ENCODE peak calls at places on chromosomes 5 and 9, in seven cellular contexts. One of them, this sample, is unnamed.

GRCh38 chr5:153617190-153617589 is 126.7 kb downstream of the GRIA1 start:
- DNase-seq in H9: no peak
- DNase-seq in mesendoderm: no peak
- DNase-seq in trophoblast cell: no peak
- DNase-seq in mesenchymal stem cell: peak
- DNase-seq in H1: no peak
- DNase-seq in IMR-90: peak
- DNase-seq in this sample: no peak

GRCh38 chr5:38738898-38739743 is 106.7 kb upstream of the OSMR start:
- DNase-seq in trophoblast cell: no peak
- DNase-seq in H1: no peak
- DNase-seq in mesendoderm: no peak
- DNase-seq in mesenchymal stem cell: no peak
- DNase-seq in IMR-90: no peak
- DNase-seq in H9: no peak
- DNase-seq in this sample: no peak

GRCh38 chr9:23434654-23435053 is 391.4 kb downstream of the ELAVL2 start:
- DNase-seq in H1: no peak
- DNase-seq in trophoblast cell: no peak
- DNase-seq in mesendoderm: no peak
- DNase-seq in H9: no peak
- DNase-seq in mesenchymal stem cell: no peak
- DNase-seq in IMR-90: no peak
- DNase-seq in this sample: no peak

GRCh38 chr5:18281947-18282557 is 647.8 kb downstream of the TAF11L14 start:
- DNase-seq in mesendoderm: peak
- DNase-seq in trophoblast cell: no peak
- DNase-seq in H1: no peak
- DNase-seq in H9: no peak
- DNase-seq in mesenchymal stem cell: peak
- DNase-seq in IMR-90: peak
- DNase-seq in this sample: peak

GRCh38 chr5:127019928-127020327 is 10.4 kb downstream of the MARCHF3 start:
- DNase-seq in H1: no peak
- DNase-seq in H9: no peak
- DNase-seq in IMR-90: no peak
- DNase-seq in mesenchymal stem cell: no peak
- DNase-seq in trophoblast cell: no peak
- DNase-seq in mesendoderm: no peak
- DNase-seq in this sample: no peak

GRCh38 chr5:52342361-52342760 is 445.4 kb upstream of the ITGA1 start:
- DNase-seq in H1: no peak
- DNase-seq in mesendoderm: no peak
- DNase-seq in mesenchymal stem cell: no peak
- DNase-seq in trophoblast cell: no peak
- DNase-seq in IMR-90: no peak
- DNase-seq in H9: no peak
- DNase-seq in this sample: no peak

GRCh38 chr5:73120222-73121108 is at the start of gene TMEM171:
- DNase-seq in mesenchymal stem cell: peak
- DNase-seq in mesendoderm: peak
- DNase-seq in H9: peak
- DNase-seq in trophoblast cell: peak
- DNase-seq in H1: no peak
- DNase-seq in IMR-90: peak
- DNase-seq in this sample: peak

GRCh38 chr5:150637245-150638052 is 3.0 kb upstream of the SYNPO start:
- DNase-seq in mesendoderm: peak
- DNase-seq in trophoblast cell: peak
- DNase-seq in H1: no peak
- DNase-seq in H9: no peak
- DNase-seq in mesenchymal stem cell: peak
- DNase-seq in IMR-90: peak
- DNase-seq in this sample: no peak

GRCh38 chr5:176425791-176426190 is 9.5 kb upstream of the CLTB start:
- DNase-seq in mesendoderm: no peak
- DNase-seq in H1: no peak
- DNase-seq in mesenchymal stem cell: no peak
- DNase-seq in H9: no peak
- DNase-seq in trophoblast cell: no peak
- DNase-seq in IMR-90: no peak
- DNase-seq in this sample: no peak

GRCh38 chr9:69295872-69296562 is 29.0 kb upstream of the ENTREP1 start:
- DNase-seq in IMR-90: peak
- DNase-seq in mesendoderm: no peak
- DNase-seq in trophoblast cell: no peak
- DNase-seq in H9: no peak
- DNase-seq in H1: no peak
- DNase-seq in mesenchymal stem cell: peak
- DNase-seq in this sample: no peak

GRCh38 chr9:90847971-90848370 is 46.4 kb downstream of the SYK start:
- DNase-seq in trophoblast cell: no peak
- DNase-seq in H9: no peak
- DNase-seq in IMR-90: no peak
- DNase-seq in mesenchymal stem cell: no peak
- DNase-seq in mesendoderm: no peak
- DNase-seq in H1: no peak
- DNase-seq in this sample: no peak

GRCh38 chr5:14186132-14186830 is 43.1 kb downstream of the TRIO start:
- DNase-seq in trophoblast cell: no peak
- DNase-seq in mesenchymal stem cell: peak
- DNase-seq in IMR-90: peak
- DNase-seq in H1: no peak
- DNase-seq in mesendoderm: no peak
- DNase-seq in H9: no peak
- DNase-seq in this sample: no peak

GRCh38 chr5:149310947-149311675 is 34.2 kb upstream of the GRPEL2 start:
- DNase-seq in H9: peak
- DNase-seq in IMR-90: peak
- DNase-seq in mesendoderm: peak
- DNase-seq in H1: no peak
- DNase-seq in trophoblast cell: no peak
- DNase-seq in mesenchymal stem cell: peak
- DNase-seq in this sample: no peak

GRCh38 chr9:137192859-137193258 is 4.4 kb downstream of the SSNA1 start:
- DNase-seq in trophoblast cell: no peak
- DNase-seq in IMR-90: no peak
- DNase-seq in mesenchymal stem cell: no peak
- DNase-seq in H1: no peak
- DNase-seq in mesendoderm: no peak
- DNase-seq in H9: no peak
- DNase-seq in this sample: no peak

GRCh38 chr9:137194909-137195308 is 5.6 kb downstream of the TPRN start:
- DNase-seq in H9: no peak
- DNase-seq in IMR-90: no peak
- DNase-seq in mesendoderm: no peak
- DNase-seq in trophoblast cell: no peak
- DNase-seq in mesenchymal stem cell: no peak
- DNase-seq in H1: no peak
- DNase-seq in this sample: no peak

GRCh38 chr9:137194388-137194787 is 5.9 kb downstream of the SSNA1 start:
- DNase-seq in IMR-90: no peak
- DNase-seq in H1: no peak
- DNase-seq in mesenchymal stem cell: no peak
- DNase-seq in mesendoderm: no peak
- DNase-seq in H9: no peak
- DNase-seq in trophoblast cell: no peak
- DNase-seq in this sample: no peak

GRCh38 chr9:137192448-137192780 is 3.9 kb downstream of the SSNA1 start:
- DNase-seq in mesendoderm: no peak
- DNase-seq in IMR-90: no peak
- DNase-seq in H9: no peak
- DNase-seq in mesenchymal stem cell: no peak
- DNase-seq in H1: no peak
- DNase-seq in trophoblast cell: no peak
- DNase-seq in this sample: no peak

DNA sequence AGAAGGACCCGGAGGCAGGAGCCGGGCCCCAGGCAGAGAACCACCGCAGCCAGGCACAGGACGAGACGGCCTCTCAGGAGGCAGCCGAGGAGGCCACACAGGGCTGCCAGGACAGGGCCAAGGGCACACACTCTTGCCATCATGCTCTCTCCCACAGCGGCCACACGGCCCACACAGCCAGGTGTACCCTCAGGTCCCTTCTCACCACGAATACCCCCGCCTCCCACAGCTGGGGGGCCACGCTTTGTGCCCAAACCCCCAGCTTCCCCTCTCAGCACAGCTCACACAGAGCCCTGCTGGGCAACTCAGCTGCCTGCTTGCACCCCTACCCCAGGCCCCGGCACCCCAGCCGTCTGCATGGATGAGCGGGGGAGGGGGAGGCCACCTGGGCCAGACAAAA is 5.3 kb downstream of the SSNA1 start:
- DNase-seq in IMR-90: no peak
- DNase-seq in trophoblast cell: no peak
- DNase-seq in mesendoderm: no peak
- DNase-seq in H9: no peak
- DNase-seq in mesenchymal stem cell: no peak
- DNase-seq in H1: no peak
- DNase-seq in this sample: no peak
- H3K4ac ChIP-seq in IMR-90: no peak
- H3K4ac ChIP-seq in trophoblast cell: no peak
- H3K4ac ChIP-seq in mesendoderm: no peak
- H3K4ac ChIP-seq in H9: no peak
- H3K4ac ChIP-seq in mesenchymal stem cell: no peak
- H3K4ac ChIP-seq in H1: no peak
- H3K4ac ChIP-seq in this sample: no peak

GRCh38 chr9:81512641-81513040 is 176.7 kb downstream of the TLE1 start:
- DNase-seq in mesenchymal stem cell: no peak
- DNase-seq in H1: no peak
- DNase-seq in mesendoderm: no peak
- DNase-seq in H9: no peak
- DNase-seq in IMR-90: no peak
- DNase-seq in trophoblast cell: no peak
- DNase-seq in this sample: no peak
- H3K4ac ChIP-seq in mesenchymal stem cell: no peak
- H3K4ac ChIP-seq in H1: no peak
- H3K4ac ChIP-seq in mesendoderm: no peak
- H3K4ac ChIP-seq in H9: no peak
- H3K4ac ChIP-seq in IMR-90: no peak
- H3K4ac ChIP-seq in trophoblast cell: no peak
- H3K4ac ChIP-seq in this sample: no peak

GRCh38 chr9:706073-706472 is 135.4 kb upstream of the DMRT1 start:
- DNase-seq in H1: no peak
- DNase-seq in trophoblast cell: no peak
- DNase-seq in mesenchymal stem cell: no peak
- DNase-seq in IMR-90: no peak
- DNase-seq in mesendoderm: no peak
- DNase-seq in H9: no peak
- DNase-seq in this sample: no peak
- H3K4ac ChIP-seq in H1: no peak
- H3K4ac ChIP-seq in trophoblast cell: no peak
- H3K4ac ChIP-seq in mesenchymal stem cell: no peak
- H3K4ac ChIP-seq in IMR-90: peak
- H3K4ac ChIP-seq in mesendoderm: no peak
- H3K4ac ChIP-seq in H9: no peak
- H3K4ac ChIP-seq in this sample: no peak

GRCh38 chr9:135399000-135399649 is 80.5 kb upstream of the PPP1R26 start:
- DNase-seq in H9: no peak
- DNase-seq in H1: no peak
- DNase-seq in IMR-90: no peak
- DNase-seq in mesendoderm: no peak
- DNase-seq in mesenchymal stem cell: no peak
- DNase-seq in trophoblast cell: no peak
- DNase-seq in this sample: no peak

GRCh38 chr9:135402048-135402738 is 77.4 kb upstream of the PPP1R26 start:
- DNase-seq in H1: no peak
- DNase-seq in mesenchymal stem cell: no peak
- DNase-seq in mesendoderm: no peak
- DNase-seq in H9: no peak
- DNase-seq in trophoblast cell: no peak
- DNase-seq in IMR-90: no peak
- DNase-seq in this sample: no peak

GRCh38 chr9:135402739-135403695 is 76.6 kb upstream of the PPP1R26 start:
- DNase-seq in mesendoderm: no peak
- DNase-seq in IMR-90: no peak
- DNase-seq in mesenchymal stem cell: no peak
- DNase-seq in H1: no peak
- DNase-seq in H9: no peak
- DNase-seq in trophoblast cell: no peak
- DNase-seq in this sample: no peak

GRCh38 chr9:135401218-135401617 is 78.4 kb upstream of the PPP1R26 start:
- DNase-seq in trophoblast cell: no peak
- DNase-seq in IMR-90: no peak
- DNase-seq in mesendoderm: no peak
- DNase-seq in H9: no peak
- DNase-seq in H1: no peak
- DNase-seq in mesenchymal stem cell: no peak
- DNase-seq in this sample: no peak

GRCh38 chr9:135400496-135400895 is 79.1 kb upstream of the PPP1R26 start:
- DNase-seq in H1: no peak
- DNase-seq in mesendoderm: no peak
- DNase-seq in IMR-90: no peak
- DNase-seq in trophoblast cell: no peak
- DNase-seq in H9: no peak
- DNase-seq in mesenchymal stem cell: no peak
- DNase-seq in this sample: no peak
- H3K4ac ChIP-seq in H1: no peak
- H3K4ac ChIP-seq in mesendoderm: no peak
- H3K4ac ChIP-seq in IMR-90: no peak
- H3K4ac ChIP-seq in trophoblast cell: no peak
- H3K4ac ChIP-seq in H9: no peak
- H3K4ac ChIP-seq in mesenchymal stem cell: no peak
- H3K4ac ChIP-seq in this sample: no peak

GRCh38 chr5:129804705-129805104 is 56.8 kb downstream of the MINAR2 start:
- DNase-seq in mesenchymal stem cell: no peak
- DNase-seq in H1: no peak
- DNase-seq in IMR-90: no peak
- DNase-seq in trophoblast cell: no peak
- DNase-seq in mesendoderm: peak
- DNase-seq in H9: peak
- DNase-seq in this sample: no peak
- H3K4ac ChIP-seq in mesenchymal stem cell: no peak
- H3K4ac ChIP-seq in H1: no peak
- H3K4ac ChIP-seq in IMR-90: no peak
- H3K4ac ChIP-seq in trophoblast cell: no peak
- H3K4ac ChIP-seq in mesendoderm: no peak
- H3K4ac ChIP-seq in H9: no peak
- H3K4ac ChIP-seq in this sample: no peak

DNA sequence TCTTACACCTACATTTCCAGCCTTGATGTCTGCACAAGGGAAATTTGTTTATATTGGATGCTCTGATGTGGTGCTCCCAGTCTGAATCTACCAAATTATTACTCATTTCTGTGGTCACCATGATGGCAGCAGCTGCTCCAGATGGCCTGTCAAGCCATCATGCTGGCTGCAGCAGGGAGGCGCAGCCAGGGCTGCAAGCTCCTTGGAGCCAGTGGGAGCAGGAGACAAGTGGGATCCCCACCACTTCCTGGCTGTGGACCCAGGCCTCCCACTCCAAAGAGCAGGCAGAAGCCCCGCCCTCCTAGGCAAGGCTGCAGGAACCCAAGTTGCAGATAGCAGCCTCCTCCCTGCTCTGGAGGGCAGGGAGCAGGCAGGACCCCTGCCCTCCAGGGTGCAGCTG is 241.1 kb upstream of the ATP10B start:
- DNase-seq in mesendoderm: no peak
- DNase-seq in mesenchymal stem cell: no peak
- DNase-seq in trophoblast cell: no peak
- DNase-seq in H9: peak
- DNase-seq in IMR-90: no peak
- DNase-seq in H1: no peak
- DNase-seq in this sample: no peak
- H3K4ac ChIP-seq in mesendoderm: no peak
- H3K4ac ChIP-seq in mesenchymal stem cell: no peak
- H3K4ac ChIP-seq in trophoblast cell: no peak
- H3K4ac ChIP-seq in H9: no peak
- H3K4ac ChIP-seq in IMR-90: no peak
- H3K4ac ChIP-seq in H1: no peak
- H3K4ac ChIP-seq in this sample: no peak

This sample was measured in neuronal stem cell.